ENCODE peak calls at places on chromosome 2, in seven cellular contexts. D, V, L, F, G, M and Q are unnamed samples.

GRCh38 chr2:127193164-127193947 is 26.7 kb downstream of the CYP27C1 start:
- DNase-seq in D (no peak), V (no peak), L (no peak), F (no peak), G (no peak), M (no peak), Q (no peak)

GRCh38 chr2:235595420-235596010 is 101.7 kb downstream of the AGAP1 start:
- DNase-seq in D (no peak), V (peak), L (peak), F (peak), G (peak), M (peak), Q (peak)

GRCh38 chr2:66582364-66582974 is 147.5 kb downstream of the MEIS1 start:
- DNase-seq in D (no peak), V (no peak), L (no peak), F (no peak), G (no peak), M (no peak), Q (no peak)

GRCh38 chr2:204749319-204749718 is 204.0 kb downstream of the PARD3B start:
- DNase-seq in D (no peak), V (no peak), L (no peak), F (peak), G (no peak), M (no peak), Q (peak)

GRCh38 chr2:182941121-182941713 is 74.8 kb upstream of the FRZB start:
- DNase-seq in D (no peak), V (no peak), L (no peak), F (no peak), G (no peak), M (no peak), Q (no peak)

GRCh38 chr2:3040819-3041218 is 336.8 kb downstream of the EIPR1 start:
- DNase-seq in D (no peak), V (no peak), L (no peak), F (no peak), G (no peak), M (no peak), Q (no peak)

GRCh38 chr2:124683536-124684407 is 658.7 kb downstream of the CNTNAP5 start:
- DNase-seq in D (no peak), V (no peak), L (no peak), F (peak), G (no peak), M (no peak), Q (peak)

GRCh38 chr2:134818321-134818720 is 20.1 kb upstream of the ACMSD start:
- DNase-seq in D (no peak), V (no peak), L (no peak), F (no peak), G (no peak), M (no peak), Q (no peak)

GRCh38 chr2:3664925-3665324 is 6.9 kb downstream of the ALLC start:
- DNase-seq in D (no peak), V (no peak), L (no peak), F (no peak), G (no peak), M (no peak), Q (no peak)

GRCh38 chr2:150047731-150048130 is 439.7 kb downstream of the RND3 start:
- DNase-seq in D (no peak), V (no peak), L (no peak), F (no peak), G (no peak), M (no peak), Q (no peak)

GRCh38 chr2:68719912-68720311 is 14.7 kb upstream of the ARHGAP25 start:
- DNase-seq in D (no peak), V (no peak), L (no peak), F (no peak), G (no peak), M (no peak), Q (no peak)

GRCh38 chr2:64325852-64326577 is 127.9 kb upstream of the LGALSL start:
- DNase-seq in D (no peak), V (no peak), L (no peak), F (no peak), G (no peak), M (no peak), Q (no peak)

GRCh38 chr2:232696609-232697058 is 497 bp upstream of the GIGYF2 start:
- DNase-seq in D (no peak), V (no peak), L (no peak), F (no peak), G (no peak), M (no peak), Q (no peak)

GRCh38 chr2:73268368-73268830 is 15.9 kb downstream of the FBXO41 start:
- DNase-seq in D (no peak), V (no peak), L (no peak), F (no peak), G (peak), M (no peak), Q (no peak)

GRCh38 chr2:107585851-107586250 is 240.8 kb upstream of the RGPD4 start:
- DNase-seq in D (no peak), V (no peak), L (no peak), F (no peak), G (no peak), M (no peak), Q (no peak)

GRCh38 chr2:78768016-78768415 is 257.5 kb upstream of the REG3G start:
- DNase-seq in D (no peak), V (no peak), L (no peak), F (no peak), G (no peak), M (no peak), Q (no peak)

GRCh38 chr2:98928242-98928641 is 7.8 kb downstream of the CRACDL start:
- DNase-seq in D (no peak), V (no peak), L (no peak), F (no peak), G (no peak), M (no peak), Q (no peak)

GRCh38 chr2:190469770-190470169 is 61.6 kb downstream of the MFSD6 start:
- DNase-seq in D (no peak), V (no peak), L (peak), F (peak), G (peak), M (no peak), Q (no peak)

GRCh38 chr2:238601433-238602222 is 174.9 kb downstream of the ASB1 start:
- DNase-seq in D (no peak), V (no peak), L (peak), F (peak), G (no peak), M (peak), Q (peak)

GRCh38 chr2:18436408-18437077 is 123.9 kb downstream of the RDH14 start:
- DNase-seq in D (no peak), V (no peak), L (no peak), F (no peak), G (no peak), M (no peak), Q (no peak)

GRCh38 chr2:134178109-134178877 is 75.6 kb upstream of the MGAT5 start:
- DNase-seq in D (no peak), V (no peak), L (no peak), F (no peak), G (no peak), M (no peak), Q (no peak)

GRCh38 chr2:101793277-101793969 is 95.9 kb downstream of the MAP4K4 start:
- DNase-seq in D (no peak), V (no peak), L (no peak), F (no peak), G (no peak), M (no peak), Q (no peak)

GRCh38 chr2:172427990-172428840 is 829 bp downstream of the ITGA6 start:
- DNase-seq in D (no peak), V (peak), L (peak), F (no peak), G (peak), M (peak), Q (no peak)

GRCh38 chr2:9234680-9235387 is 28.2 kb downstream of the ASAP2 start:
- DNase-seq in D (no peak), V (no peak), L (no peak), F (peak), G (no peak), M (no peak), Q (peak)

GRCh38 chr2:134718956-134719814 is at the start of gene TMEM163:
- DNase-seq in D (no peak), V (no peak), L (no peak), F (no peak), G (no peak), M (peak), Q (no peak)

GRCh38 chr2:134670955-134671354 is 47.8 kb downstream of the TMEM163 start:
- DNase-seq in D (no peak), V (no peak), L (no peak), F (no peak), G (no peak), M (no peak), Q (no peak)

GRCh38 chr2:26011990-26012856 is 21.7 kb upstream of the RAB10 start:
- DNase-seq in D (no peak), V (no peak), L (peak), F (no peak), G (peak), M (peak), Q (no peak)

DNA sequence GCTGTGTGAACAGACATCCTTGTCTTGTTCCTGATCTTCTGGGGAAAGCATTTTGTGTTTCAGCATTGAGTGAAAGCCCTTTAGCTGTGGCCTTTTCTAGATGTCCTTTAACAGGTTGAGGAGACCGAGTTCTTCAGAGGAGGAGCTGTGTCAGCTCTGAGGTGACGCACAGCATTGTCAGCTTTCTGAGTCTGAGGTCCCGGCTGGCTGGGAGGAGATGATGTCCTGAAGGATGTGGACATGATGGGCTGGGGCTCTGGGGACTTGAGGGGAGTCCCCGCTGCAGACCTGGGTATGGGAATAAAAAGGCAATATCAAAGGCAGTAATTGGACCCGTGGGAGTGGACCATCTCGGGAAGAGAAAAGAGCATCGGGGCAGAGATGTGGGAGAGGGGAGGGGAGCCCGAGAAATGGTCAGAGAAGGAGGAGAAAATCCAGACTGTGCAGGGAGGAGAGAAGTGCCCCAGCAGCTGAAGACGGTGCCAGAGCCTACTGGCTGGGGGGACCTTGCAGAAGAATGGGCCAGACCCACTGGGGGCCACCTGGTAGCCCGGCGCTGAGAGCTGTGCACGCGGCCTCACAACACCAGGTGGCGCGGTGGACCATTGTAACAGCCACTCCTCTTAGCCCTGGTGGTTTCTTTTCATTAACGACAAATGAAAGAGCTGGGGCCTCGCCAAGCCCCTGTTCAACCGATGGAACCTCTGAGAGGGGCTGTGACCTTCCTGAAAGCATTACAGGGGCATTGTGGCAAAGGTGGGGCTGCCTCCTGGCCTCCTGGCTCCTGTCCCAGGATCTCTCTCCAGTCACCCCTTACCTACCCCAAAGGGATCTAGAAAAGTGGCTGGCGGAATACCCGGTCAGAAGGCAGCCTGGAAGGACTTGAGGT is 61.6 kb downstream of the ST3GAL5 start:
- DNase-seq in D (peak), V (peak), L (peak), F (no peak), G (peak), M (peak), Q (no peak)
- TF ChIP-seq CTCF in D (peak), V (peak), L (peak), F (peak), G (peak), M (peak), Q (peak)

GRCh38 chr2:218368150-218368528 is 11.5 kb downstream of the CATIP start:
- DNase-seq in D (no peak), V (no peak), L (no peak), F (no peak), G (no peak), M (no peak), Q (no peak)

GRCh38 chr2:218366621-218367414 is 10.2 kb downstream of the CATIP start:
- DNase-seq in D (no peak), V (no peak), L (no peak), F (no peak), G (no peak), M (no peak), Q (no peak)

GRCh38 chr2:218369374-218369773 is 12.7 kb upstream of the SLC11A1 start:
- DNase-seq in D (no peak), V (no peak), L (no peak), F (no peak), G (no peak), M (no peak), Q (no peak)

GRCh38 chr2:218368621-218369153 is 12.0 kb downstream of the CATIP start:
- DNase-seq in D (no peak), V (no peak), L (peak), F (no peak), G (no peak), M (peak), Q (no peak)

DNA sequence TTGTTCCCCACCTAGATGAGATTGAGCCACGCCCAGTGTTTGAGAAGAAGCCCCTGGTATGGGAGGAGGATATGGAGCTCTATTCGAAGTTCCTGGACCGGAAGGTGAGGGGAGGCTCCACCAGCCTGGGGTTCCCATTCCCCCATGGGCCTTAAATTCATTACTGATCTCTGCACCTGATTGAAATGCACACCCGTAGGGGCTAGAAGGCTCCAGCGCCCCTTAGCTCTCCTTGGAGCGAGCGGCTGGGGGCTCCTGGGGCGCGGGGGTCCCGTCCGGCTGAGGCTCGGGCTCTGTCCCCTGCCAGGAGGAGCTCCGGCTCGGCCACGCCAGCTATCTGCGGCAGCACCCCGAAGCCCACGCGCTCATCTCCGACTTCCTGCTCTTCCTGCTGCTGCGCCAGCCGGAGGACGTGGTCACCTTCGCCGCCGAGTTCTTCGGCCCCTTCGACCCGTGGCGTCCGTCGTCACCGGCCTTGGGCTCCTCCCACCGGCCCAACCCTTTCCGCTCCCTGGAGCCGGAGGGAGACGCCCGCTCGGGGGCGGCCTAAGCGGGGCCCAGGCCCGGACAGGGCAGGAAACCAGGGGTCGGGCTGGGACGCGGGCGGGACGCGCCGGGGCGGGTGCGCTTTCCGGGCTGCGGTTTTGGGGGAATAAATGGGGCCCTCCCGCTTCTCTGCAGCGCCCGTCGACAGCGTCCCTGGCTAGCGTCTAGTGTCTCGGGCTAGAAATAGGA is 10.9 kb downstream of the CATIP start:
- DNase-seq in D (peak), V (peak), L (peak), F (no peak), G (peak), M (peak), Q (no peak)
- H3K4me3 ChIP-seq in D (peak), V (peak), L (peak), F (peak), G (peak), M (peak), Q (peak)

GRCh38 chr2:52613064-52613463 is 1154.5 kb upstream of the CHAC2 start:
- DNase-seq in D (no peak), V (no peak), L (no peak), F (no peak), G (no peak), M (no peak), Q (no peak)
- TF ChIP-seq CTCF in D (no peak), V (no peak), L (no peak), F (no peak), G (no peak), M (peak), Q (no peak)

GRCh38 chr2:158745067-158745865 is 49.9 kb upstream of the DAPL1 start:
- DNase-seq in D (no peak), V (no peak), L (peak), F (no peak), G (peak), M (no peak), Q (peak)
- H3K4me3 ChIP-seq in D (no peak), V (no peak), L (no peak), F (no peak), G (no peak), M (no peak), Q (no peak)

GRCh38 chr2:200578778-200579177 is 7.0 kb upstream of the AOX1 start:
- DNase-seq in D (no peak), V (no peak), L (no peak), F (no peak), G (no peak), M (no peak), Q (no peak)

GRCh38 chr2:200575957-200576356 is 9.9 kb upstream of the AOX1 start:
- DNase-seq in D (no peak), V (no peak), L (no peak), F (no peak), G (no peak), M (no peak), Q (no peak)

GRCh38 chr2:200577000-200577399 is 8.8 kb upstream of the AOX1 start:
- DNase-seq in D (no peak), V (no peak), L (no peak), F (no peak), G (no peak), M (no peak), Q (no peak)
- TF ChIP-seq CTCF in D (no peak), V (no peak), L (no peak), F (no peak), G (no peak), M (no peak), Q (peak)

GRCh38 chr2:229920011-229920781 is 1.6 kb downstream of the TRIP12 start:
- DNase-seq in D (no peak), V (no peak), L (peak), F (no peak), G (peak), M (no peak), Q (no peak)

GRCh38 chr2:229922449-229923386 is at the start of gene FBXO36:
- DNase-seq in D (peak), V (peak), L (peak), F (no peak), G (peak), M (peak), Q (no peak)

GRCh38 chr2:229917793-229918192 is 4.0 kb downstream of the TRIP12 start:
- DNase-seq in D (no peak), V (no peak), L (no peak), F (no peak), G (no peak), M (no peak), Q (no peak)

GRCh38 chr2:229921101-229921891 is 513 bp downstream of the TRIP12 start:
- DNase-seq in D (peak), V (peak), L (peak), F (no peak), G (peak), M (peak), Q (peak)

DNA sequence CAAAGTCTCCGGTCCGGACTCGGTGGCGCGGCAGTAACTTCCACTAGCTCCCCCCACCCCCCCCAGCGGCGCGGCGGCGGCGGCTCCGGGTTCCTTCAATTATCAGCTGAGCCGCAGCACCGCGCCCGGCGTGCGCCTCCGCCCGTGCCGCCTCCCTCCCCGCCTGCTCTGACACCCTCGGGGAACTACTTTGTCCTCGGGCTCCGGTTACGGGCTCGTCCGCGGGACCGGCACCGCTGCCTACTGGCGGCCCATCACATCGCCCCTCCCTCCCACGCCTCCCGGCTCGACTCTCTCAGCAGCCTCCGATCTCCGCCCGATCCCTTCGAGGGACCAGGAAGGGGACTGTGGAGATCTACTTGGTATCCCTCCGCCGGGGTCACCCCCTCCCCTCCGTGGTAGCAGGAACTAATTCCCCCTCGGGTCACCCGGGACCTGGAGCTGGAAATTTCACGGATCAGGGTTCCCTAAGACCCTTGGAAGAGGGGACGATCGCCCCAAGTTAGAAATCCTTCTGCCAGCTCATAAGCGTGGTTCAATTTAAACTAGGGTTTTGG is at the start of gene TRIP12:
- DNase-seq in D (peak), V (peak), L (peak), F (peak), G (peak), M (peak), Q (peak)
- H3K4me3 ChIP-seq in D (peak), V (peak), L (peak), F (peak), G (peak), M (peak), Q (peak)

GRCh38 chr2:86021396-86022378 is 84.0 kb downstream of the POLR1A start:
- DNase-seq in D (no peak), V (no peak), L (no peak), F (no peak), G (no peak), M (no peak), Q (no peak)
- TF ChIP-seq CTCF in D (no peak), V (no peak), L (no peak), F (peak), G (no peak), M (no peak), Q (no peak)

GRCh38 chr2:74841663-74842062 is 7.7 kb downstream of the HK2 start:
- DNase-seq in D (no peak), V (no peak), L (no peak), F (no peak), G (no peak), M (no peak), Q (no peak)
- H3K4me3 ChIP-seq in D (no peak), V (no peak), L (no peak), F (no peak), G (no peak), M (no peak), Q (no peak)

GRCh38 chr2:12244070-12244469 is 472.7 kb upstream of the TRIB2 start:
- DNase-seq in D (no peak), V (no peak), L (no peak), F (no peak), G (no peak), M (no peak), Q (no peak)
- TF ChIP-seq CTCF in D (no peak), V (no peak), L (no peak), F (no peak), G (no peak), M (no peak), Q (no peak)

DNA sequence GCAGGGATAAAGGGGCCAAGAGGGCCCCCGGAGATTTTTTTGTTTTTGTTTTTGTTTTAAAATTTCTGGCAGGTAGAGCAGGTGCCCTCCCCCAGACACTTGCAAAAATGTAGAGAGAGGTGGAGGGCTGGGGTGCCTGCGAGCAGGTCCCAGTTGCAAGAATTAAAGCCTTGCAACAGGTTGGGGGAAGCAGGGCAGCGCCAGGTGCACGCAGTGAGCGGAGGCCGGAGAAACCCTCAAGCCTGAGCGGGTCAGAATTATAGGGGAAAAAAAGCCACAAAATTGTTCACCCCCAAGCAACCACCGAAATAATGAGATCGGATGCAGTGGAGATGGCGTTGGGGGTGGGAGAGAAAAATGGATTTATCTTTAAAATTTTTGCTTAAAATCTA is 527 bp downstream of the IGFBP5 start:
- DNase-seq in D (no peak), V (no peak), L (no peak), F (no peak), G (no peak), M (no peak), Q (no peak)
- H3K4me3 ChIP-seq in D (peak), V (peak), L (peak), F (peak), G (peak), M (peak), Q (peak)